ENCODE peak calls at places on chromosome 20, in ten cellular contexts. M is HCT116; S is foreskin fibroblast; G is body of pancreas; Q is cardiac fibroblast; A is skeletal muscle cell; U is CD4-positive, alpha-beta memory T cell; R is psoas muscle; J is GM12865; X is sigmoid colon. Y is an unnamed sample.

GRCh38 chr20:5397418-5397817 is 80.7 kb upstream of the PROKR2 start:
- DNase-seq in M (peak; percentile 68), S (no peak), G (no peak), Q (no peak), A (no peak), U (no peak), R (no peak), J (no peak), X (no peak), Y (no peak)

GRCh38 chr20:48335421-48336090 is 492.2 kb downstream of the PREX1 start:
- DNase-seq in M (no peak), S (no peak), G (no peak), Q (no peak), A (no peak), U (no peak), R (no peak), J (no peak), X (no peak), Y (no peak)

GRCh38 chr20:6504179-6504578 is 263.3 kb upstream of the BMP2 start:
- DNase-seq in M (no peak), S (no peak), G (no peak), Q (no peak), A (no peak), U (no peak), R (no peak), J (no peak), X (no peak), Y (no peak)

GRCh38 chr20:56395166-56395565 is 2.7 kb downstream of the CSTF1 start:
- DNase-seq in M (no peak), S (no peak), G (no peak), Q (no peak), A (no peak), U (no peak), R (no peak), J (no peak), X (no peak), Y (no peak)

GRCh38 chr20:59746155-59746554 is 141.8 kb downstream of the PHACTR3 start:
- DNase-seq in M (no peak), S (no peak), G (no peak), Q (no peak), A (no peak), U (no peak), R (no peak), J (no peak), X (no peak), Y (no peak)

GRCh38 chr20:49397525-49397924 is 84.9 kb downstream of the KCNB1 start:
- DNase-seq in M (no peak), S (peak; percentile 19), G (no peak), Q (peak; percentile 23), A (no peak), U (no peak), R (peak; percentile 74), J (no peak), X (no peak), Y (peak; percentile 82)

GRCh38 chr20:41198443-41198842 is 61.1 kb downstream of the PLCG1 start:
- DNase-seq in M (no peak), S (no peak), G (no peak), Q (no peak), A (no peak), U (no peak), R (no peak), J (no peak), X (no peak), Y (no peak)

GRCh38 chr20:6407163-6407562 is 284.3 kb upstream of the FERMT1 start:
- DNase-seq in M (no peak), S (no peak), G (no peak), Q (no peak), A (no peak), U (no peak), R (no peak), J (no peak), X (no peak), Y (no peak)

GRCh38 chr20:49447946-49448809 is 34.3 kb downstream of the KCNB1 start:
- DNase-seq in M (no peak), S (no peak), G (peak; percentile 26), Q (peak; percentile 75), A (peak; percentile 9), U (no peak), R (peak; percentile 62), J (no peak), X (peak; percentile 84), Y (no peak)

GRCh38 chr20:49353348-49353747 is 75.5 kb upstream of the ZNFX1 start:
- DNase-seq in M (no peak), S (no peak), G (no peak), Q (no peak), A (no peak), U (no peak), R (no peak), J (no peak), X (no peak), Y (no peak)

GRCh38 chr20:50724112-50724724 is 7.2 kb upstream of the PARD6B start:
- DNase-seq in M (no peak), S (no peak), G (no peak), Q (no peak), A (no peak), U (no peak), R (no peak), J (no peak), X (no peak), Y (peak; percentile 22)

GRCh38 chr20:58481541-58482021 is 33.6 kb downstream of the APCDD1L start:
- DNase-seq in M (peak; percentile 27), S (peak; percentile 16), G (peak; percentile 14), Q (peak; percentile 54), A (no peak), U (peak; percentile 14), R (peak; percentile 45), J (peak; percentile 60), X (no peak), Y (peak; percentile 76)

GRCh38 chr20:13995086-13995665 is at the start of gene MACROD2:
- DNase-seq in M (peak; percentile 93), S (peak; percentile 83), G (peak; percentile 99), Q (peak; percentile 72), A (peak; percentile 49), U (no peak), R (peak; percentile 90), J (peak; percentile 1), X (peak; percentile 95), Y (peak; percentile 93)

GRCh38 chr20:13991311-13991710 is 897 bp upstream of the SEL1L2 start:
- DNase-seq in M (no peak), S (no peak), G (no peak), Q (no peak), A (no peak), U (no peak), R (no peak), J (no peak), X (no peak), Y (no peak)

GRCh38 chr20:13996265-13996664 is 949 bp downstream of the MACROD2 start:
- DNase-seq in M (no peak), S (no peak), G (no peak), Q (no peak), A (no peak), U (no peak), R (no peak), J (no peak), X (no peak), Y (no peak)

GRCh38 chr20:13990465-13990864 is at the start of gene SEL1L2:
- DNase-seq in M (no peak), S (no peak), G (no peak), Q (no peak), A (no peak), U (no peak), R (no peak), J (no peak), X (no peak), Y (no peak)

DNA sequence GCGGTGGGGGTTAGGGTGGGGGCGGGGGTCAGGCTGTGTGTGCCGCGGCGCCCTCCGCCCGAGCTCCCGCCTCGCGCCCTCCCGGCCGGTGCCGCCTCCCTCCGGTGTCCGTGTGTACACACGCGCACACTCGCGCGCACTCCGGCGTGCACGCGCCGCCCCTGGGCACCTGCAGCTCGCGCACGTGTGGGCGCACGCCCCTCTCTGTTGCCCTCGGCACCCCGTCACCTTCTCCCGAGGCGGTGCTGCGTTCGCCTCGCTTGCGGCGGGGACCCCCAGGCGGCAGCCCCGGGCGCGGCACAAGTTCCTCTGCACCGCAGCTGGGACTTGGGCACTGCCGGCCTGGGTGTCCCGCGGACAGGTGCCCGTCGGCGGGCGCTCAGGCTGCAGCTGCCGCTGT is 525 bp downstream of the MACROD2 start:
- DNase-seq in M (no peak), S (no peak), G (peak; percentile 84), Q (no peak), A (no peak), U (no peak), R (peak; percentile 32), J (no peak), X (peak; percentile 71), Y (peak; percentile 61)
- H3K4me3 ChIP-seq in M (peak overlapping the region; percentile 61), S (peak overlapping the region; percentile 69), G (peak overlapping the region; percentile 67), Q (peak overlapping the region; percentile 48), A (peak overlapping the region; percentile 63), U (no peak overlapping the region), R (peak overlapping the region; percentile 84), J (no peak overlapping the region), X (peak overlapping the region; percentile 79), Y (peak overlapping the region; percentile 53)

DNA sequence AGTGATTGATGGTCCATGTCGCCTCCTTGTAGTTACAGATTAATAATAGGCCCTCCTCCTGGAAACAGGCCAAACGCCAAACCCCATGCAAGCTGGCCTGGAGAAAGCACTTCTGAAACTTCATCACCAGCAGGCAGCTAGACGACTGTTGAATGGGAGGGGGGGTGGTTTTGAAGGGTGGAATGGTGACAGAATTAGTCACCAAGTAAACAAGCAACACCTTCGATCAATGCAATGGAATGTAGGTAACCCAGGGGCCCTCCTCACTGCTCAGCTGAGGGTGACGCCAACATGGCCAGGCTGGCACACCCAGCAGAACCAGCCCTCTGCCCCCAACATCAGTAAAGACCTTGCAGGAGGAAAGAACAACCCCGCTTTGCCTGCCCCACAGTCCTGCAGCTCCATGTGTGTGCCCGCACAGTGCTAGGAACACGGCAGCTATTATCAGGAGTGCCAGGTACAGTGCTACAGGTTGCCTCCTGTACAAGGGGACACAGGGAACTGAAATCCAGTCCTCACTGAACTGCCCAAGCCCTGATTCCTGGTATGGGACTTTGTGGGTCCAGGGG is 2.7 kb downstream of the BCAS1 start:
- DNase-seq in M (peak; percentile 97), S (no peak), G (peak; percentile 95), Q (peak; percentile 29), A (no peak), U (no peak), R (no peak), J (peak; percentile 86), X (no peak), Y (peak; percentile 95)
- H3K4me3 ChIP-seq in M (peak overlapping the region; percentile 14), S (no peak overlapping the region), G (no peak overlapping the region), Q (no peak overlapping the region), A (no peak overlapping the region), U (no peak overlapping the region), R (no peak overlapping the region), J (no peak overlapping the region), X (no peak overlapping the region), Y (no peak overlapping the region)

GRCh38 chr20:62368303-62368628 is 1.2 kb upstream of the LAMA5 start:
- DNase-seq in M (no peak), S (no peak), G (no peak), Q (no peak), A (no peak), U (no peak), R (no peak), J (no peak), X (no peak), Y (no peak)
- H3K4me3 ChIP-seq in M (peak overlapping the region; percentile 83), S (no peak overlapping the region), G (no peak overlapping the region), Q (no peak overlapping the region), A (peak overlapping the region; percentile 24), U (no peak overlapping the region), R (peak overlapping the region; percentile 75), J (no peak overlapping the region), X (peak overlapping the region; percentile 20), Y (peak overlapping the region; percentile 98)

DNA sequence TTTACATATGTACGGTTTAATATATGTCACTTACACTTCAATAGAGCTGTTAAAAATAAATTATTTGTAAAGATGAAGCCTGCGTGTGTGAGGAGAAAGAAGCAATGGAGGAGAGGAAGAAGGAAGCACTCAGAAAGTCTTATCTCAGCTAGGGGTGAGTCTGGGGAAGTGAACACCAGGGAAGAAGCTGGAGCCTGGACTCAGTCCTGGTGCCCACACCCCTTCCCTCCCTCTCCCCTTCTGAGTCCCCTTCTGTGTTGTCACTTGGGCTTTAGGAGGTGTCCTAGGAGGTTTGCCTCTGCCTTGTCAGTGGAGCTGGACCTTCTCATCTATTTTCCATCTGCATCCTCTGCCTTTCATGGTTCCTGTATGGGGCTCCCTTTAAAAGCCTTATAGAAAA is 1.9 kb downstream of the SIRPB2 start:
- DNase-seq in M (no peak), S (no peak), G (no peak), Q (no peak), A (no peak), U (no peak), R (no peak), J (no peak), X (no peak), Y (no peak)
- H3K4me3 ChIP-seq in M (peak overlapping the region; percentile 21), S (no peak overlapping the region), G (no peak overlapping the region), Q (no peak overlapping the region), A (no peak overlapping the region), U (no peak overlapping the region), R (no peak overlapping the region), J (no peak overlapping the region), X (no peak overlapping the region), Y (no peak overlapping the region)

Y was measured in RWPE2.